ENCODE peak calls at places on chromosome 21, in four cellular contexts. One of them, this sample, is unnamed.

GRCh38 chr21:16533692-16534407 is 804.1 kb downstream of the USP25 start:
- DNase-seq in fibroblast of lung: peak; percentile 41
- DNase-seq in heart left ventricle: no peak
- DNase-seq in lower lobe of right lung: no peak
- DNase-seq in this sample: no peak

GRCh38 chr21:15003463-15004135 is 61.2 kb downstream of the NRIP1 start:
- DNase-seq in fibroblast of lung: no peak
- DNase-seq in heart left ventricle: peak; percentile 27
- DNase-seq in lower lobe of right lung: no peak
- DNase-seq in this sample: no peak

GRCh38 chr21:28421716-28422480 is 570.8 kb downstream of the LTN1 start:
- DNase-seq in fibroblast of lung: peak; percentile 30
- DNase-seq in heart left ventricle: no peak
- DNase-seq in lower lobe of right lung: no peak
- DNase-seq in this sample: peak; percentile 47

GRCh38 chr21:16605588-16605987 is 875.8 kb downstream of the USP25 start:
- DNase-seq in fibroblast of lung: peak; percentile 45
- DNase-seq in heart left ventricle: no peak
- DNase-seq in lower lobe of right lung: no peak
- DNase-seq in this sample: no peak

GRCh38 chr21:29302340-29302991 is 3.7 kb downstream of the BACH1 start:
- DNase-seq in fibroblast of lung: peak; percentile 36
- DNase-seq in heart left ventricle: no peak
- DNase-seq in lower lobe of right lung: no peak
- DNase-seq in this sample: no peak

GRCh38 chr21:28627691-28628090 is 365.0 kb downstream of the LTN1 start:
- DNase-seq in fibroblast of lung: no peak
- DNase-seq in heart left ventricle: no peak
- DNase-seq in lower lobe of right lung: no peak
- DNase-seq in this sample: no peak

GRCh38 chr21:26769613-26770188 is 75.5 kb downstream of the ADAMTS1 start:
- DNase-seq in fibroblast of lung: peak; percentile 11
- DNase-seq in heart left ventricle: no peak
- DNase-seq in lower lobe of right lung: no peak
- DNase-seq in this sample: peak; percentile 49

GRCh38 chr21:17779486-17779885 is 39.7 kb downstream of the C21orf91 start:
- DNase-seq in fibroblast of lung: no peak
- DNase-seq in heart left ventricle: no peak
- DNase-seq in lower lobe of right lung: no peak
- DNase-seq in this sample: no peak

GRCh38 chr21:15015622-15016471 is 49.0 kb downstream of the NRIP1 start:
- DNase-seq in fibroblast of lung: peak; percentile 94
- DNase-seq in heart left ventricle: no peak
- DNase-seq in lower lobe of right lung: no peak
- DNase-seq in this sample: peak; percentile 46

GRCh38 chr21:15066231-15066577 is 1.4 kb upstream of the NRIP1 start:
- DNase-seq in fibroblast of lung: no peak
- DNase-seq in heart left ventricle: no peak
- DNase-seq in lower lobe of right lung: no peak
- DNase-seq in this sample: no peak

GRCh38 chr21:39613029-39613934 is 542 bp downstream of the B3GALT5 start:
- DNase-seq in fibroblast of lung: peak; percentile 35
- DNase-seq in heart left ventricle: no peak
- DNase-seq in lower lobe of right lung: no peak
- DNase-seq in this sample: no peak

GRCh38 chr21:28991861-28992525 is 684 bp downstream of the LTN1 start:
- DNase-seq in fibroblast of lung: no peak
- DNase-seq in heart left ventricle: no peak
- DNase-seq in lower lobe of right lung: no peak
- DNase-seq in this sample: no peak

GRCh38 chr21:39696620-39697019 is 48.4 kb upstream of the IGSF5 start:
- DNase-seq in fibroblast of lung: peak; percentile 13
- DNase-seq in heart left ventricle: no peak
- DNase-seq in lower lobe of right lung: no peak
- DNase-seq in this sample: no peak

GRCh38 chr21:15423676-15424445 is 305.9 kb upstream of the USP25 start:
- DNase-seq in fibroblast of lung: peak; percentile 14
- DNase-seq in heart left ventricle: no peak
- DNase-seq in lower lobe of right lung: no peak
- DNase-seq in this sample: no peak

GRCh38 chr21:14361958-14362357 is 21.0 kb downstream of the HSPA13 start:
- DNase-seq in fibroblast of lung: peak; percentile 19
- DNase-seq in heart left ventricle: no peak
- DNase-seq in lower lobe of right lung: no peak
- DNase-seq in this sample: peak; percentile 60

GRCh38 chr21:15138475-15138874 is 73.7 kb upstream of the NRIP1 start:
- DNase-seq in fibroblast of lung: no peak
- DNase-seq in heart left ventricle: no peak
- DNase-seq in lower lobe of right lung: no peak
- DNase-seq in this sample: no peak

GRCh38 chr21:40685121-40685630 is 161.8 kb downstream of the DSCAM start:
- DNase-seq in fibroblast of lung: no peak
- DNase-seq in heart left ventricle: peak; percentile 40
- DNase-seq in lower lobe of right lung: no peak
- DNase-seq in this sample: no peak

GRCh38 chr21:23281917-23282316 is 2283.7 kb downstream of the NCAM2 start:
- DNase-seq in fibroblast of lung: no peak
- DNase-seq in heart left ventricle: no peak
- DNase-seq in lower lobe of right lung: no peak
- DNase-seq in this sample: no peak

GRCh38 chr21:22351076-22351475 is 1352.9 kb downstream of the NCAM2 start:
- DNase-seq in fibroblast of lung: no peak
- DNase-seq in heart left ventricle: no peak
- DNase-seq in lower lobe of right lung: no peak
- DNase-seq in this sample: no peak

DNA sequence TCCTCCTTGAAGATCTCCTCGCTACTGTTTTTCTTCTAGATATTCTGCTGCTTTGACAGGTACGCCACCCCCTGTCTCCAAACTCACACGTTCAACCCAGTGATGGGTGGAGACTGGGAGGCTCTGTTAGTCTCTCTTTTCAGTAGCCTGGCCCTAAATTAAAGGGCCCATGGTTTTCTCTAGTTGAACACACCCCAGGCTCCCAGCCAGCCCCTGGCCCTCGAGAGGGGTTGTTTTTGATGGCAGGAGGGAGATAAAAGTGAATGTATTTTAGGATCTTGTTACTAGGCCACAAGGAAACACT is 21.6 kb upstream of the CLDN14 start:
- DNase-seq in fibroblast of lung: no peak
- DNase-seq in heart left ventricle: no peak
- DNase-seq in lower lobe of right lung: no peak
- DNase-seq in this sample: no peak
- TF ChIP-seq CTCF in fibroblast of lung: no peak
- TF ChIP-seq CTCF in heart left ventricle: no peak
- TF ChIP-seq CTCF in lower lobe of right lung: no peak
- TF ChIP-seq CTCF in this sample: no peak

GRCh38 chr21:31526040-31526439 is 133.5 kb upstream of the SOD1 start:
- DNase-seq in fibroblast of lung: no peak
- DNase-seq in heart left ventricle: no peak
- DNase-seq in lower lobe of right lung: no peak
- DNase-seq in this sample: peak; percentile 44

GRCh38 chr21:31530918-31531705 is 128.4 kb upstream of the SOD1 start:
- DNase-seq in fibroblast of lung: no peak
- DNase-seq in heart left ventricle: no peak
- DNase-seq in lower lobe of right lung: no peak
- DNase-seq in this sample: no peak

GRCh38 chr21:31529406-31529805 is 130.1 kb upstream of the SOD1 start:
- DNase-seq in fibroblast of lung: no peak
- DNase-seq in heart left ventricle: no peak
- DNase-seq in lower lobe of right lung: no peak
- DNase-seq in this sample: no peak

GRCh38 chr21:31531967-31532366 is 127.5 kb upstream of the SOD1 start:
- DNase-seq in fibroblast of lung: no peak
- DNase-seq in heart left ventricle: no peak
- DNase-seq in lower lobe of right lung: no peak
- DNase-seq in this sample: no peak

GRCh38 chr21:31530364-31530763 is 129.1 kb upstream of the SOD1 start:
- DNase-seq in fibroblast of lung: no peak
- DNase-seq in heart left ventricle: no peak
- DNase-seq in lower lobe of right lung: no peak
- DNase-seq in this sample: no peak
- TF ChIP-seq CTCF in fibroblast of lung: no peak
- TF ChIP-seq CTCF in heart left ventricle: no peak
- TF ChIP-seq CTCF in lower lobe of right lung: no peak
- TF ChIP-seq CTCF in this sample: peak; percentile 15

DNA sequence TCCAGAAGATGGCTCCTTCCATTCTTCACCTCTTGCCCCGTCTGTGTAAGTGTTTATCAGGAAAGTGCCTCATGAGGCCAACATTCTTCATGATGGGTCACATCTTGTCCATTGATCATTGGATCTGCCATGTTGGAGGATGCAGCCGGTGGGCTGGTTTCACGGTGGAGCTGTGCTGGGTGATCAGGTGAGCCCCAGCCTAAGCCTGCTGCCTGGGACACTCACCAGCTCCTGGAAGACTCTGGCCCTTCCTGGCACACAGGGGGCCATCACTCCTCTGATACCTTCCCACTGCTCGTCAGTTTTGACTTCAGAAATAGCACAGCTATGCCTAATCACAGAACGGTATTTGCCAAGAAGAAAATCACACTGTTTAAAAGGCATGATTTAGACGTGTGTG is 38.3 kb downstream of the UBASH3A start:
- DNase-seq in fibroblast of lung: no peak
- DNase-seq in heart left ventricle: no peak
- DNase-seq in lower lobe of right lung: no peak
- DNase-seq in this sample: no peak
- TF ChIP-seq CTCF in fibroblast of lung: no peak
- TF ChIP-seq CTCF in heart left ventricle: no peak
- TF ChIP-seq CTCF in lower lobe of right lung: no peak
- TF ChIP-seq CTCF in this sample: no peak

GRCh38 chr21:43778469-43779335 is 2.6 kb upstream of the CSTB start:
- DNase-seq in fibroblast of lung: no peak
- DNase-seq in heart left ventricle: no peak
- DNase-seq in lower lobe of right lung: no peak
- DNase-seq in this sample: no peak
- TF ChIP-seq CTCF in fibroblast of lung: no peak
- TF ChIP-seq CTCF in heart left ventricle: no peak
- TF ChIP-seq CTCF in lower lobe of right lung: no peak
- TF ChIP-seq CTCF in this sample: no peak

GRCh38 chr21:34582506-34583150 is 32.3 kb downstream of the RCAN1 start:
- DNase-seq in fibroblast of lung: peak; percentile 45
- DNase-seq in heart left ventricle: peak; percentile 52
- DNase-seq in lower lobe of right lung: no peak
- DNase-seq in this sample: peak; percentile 47
- TF ChIP-seq CTCF in fibroblast of lung: peak; percentile 49
- TF ChIP-seq CTCF in heart left ventricle: peak; percentile 32
- TF ChIP-seq CTCF in lower lobe of right lung: peak; percentile 39
- TF ChIP-seq CTCF in this sample: peak; percentile 74

GRCh38 chr21:38166214-38166547 is 90.6 kb upstream of the KCNJ15 start:
- DNase-seq in fibroblast of lung: no peak
- DNase-seq in heart left ventricle: no peak
- DNase-seq in lower lobe of right lung: no peak
- DNase-seq in this sample: no peak

GRCh38 chr21:38170705-38171682 is 85.8 kb upstream of the KCNJ15 start:
- DNase-seq in fibroblast of lung: peak; percentile 45
- DNase-seq in heart left ventricle: no peak
- DNase-seq in lower lobe of right lung: no peak
- DNase-seq in this sample: no peak

GRCh38 chr21:38171723-38172344 is 85.0 kb upstream of the KCNJ15 start:
- DNase-seq in fibroblast of lung: peak; percentile 75
- DNase-seq in heart left ventricle: no peak
- DNase-seq in lower lobe of right lung: no peak
- DNase-seq in this sample: peak; percentile 45

GRCh38 chr21:38167345-38167744 is 89.4 kb upstream of the KCNJ15 start:
- DNase-seq in fibroblast of lung: no peak
- DNase-seq in heart left ventricle: no peak
- DNase-seq in lower lobe of right lung: no peak
- DNase-seq in this sample: no peak

DNA sequence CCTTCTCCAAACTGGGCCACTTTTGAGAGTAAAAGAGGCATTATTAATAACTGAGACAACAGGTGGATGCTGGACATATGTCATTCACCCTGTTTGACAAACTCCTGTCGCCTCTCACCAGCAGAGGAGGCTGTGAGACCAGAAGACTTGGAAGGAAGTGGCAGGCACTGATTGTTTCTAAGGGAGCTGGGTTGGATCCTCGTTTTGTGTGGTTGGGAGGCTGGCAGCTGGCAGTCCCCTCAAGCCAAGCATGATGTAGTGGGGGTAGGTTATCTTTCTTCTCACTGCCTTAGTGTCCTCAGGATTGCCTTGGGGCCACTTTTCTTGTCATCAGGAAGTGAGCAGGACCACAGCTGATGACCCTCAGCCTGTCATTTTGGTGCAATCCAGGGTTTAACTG is 86.5 kb upstream of the KCNJ15 start:
- DNase-seq in fibroblast of lung: peak; percentile 24
- DNase-seq in heart left ventricle: peak; percentile 33
- DNase-seq in lower lobe of right lung: peak; percentile 56
- DNase-seq in this sample: peak; percentile 17
- TF ChIP-seq CTCF in fibroblast of lung: peak; percentile 24
- TF ChIP-seq CTCF in heart left ventricle: peak; percentile 24
- TF ChIP-seq CTCF in lower lobe of right lung: peak; percentile 58
- TF ChIP-seq CTCF in this sample: peak; percentile 77

DNA sequence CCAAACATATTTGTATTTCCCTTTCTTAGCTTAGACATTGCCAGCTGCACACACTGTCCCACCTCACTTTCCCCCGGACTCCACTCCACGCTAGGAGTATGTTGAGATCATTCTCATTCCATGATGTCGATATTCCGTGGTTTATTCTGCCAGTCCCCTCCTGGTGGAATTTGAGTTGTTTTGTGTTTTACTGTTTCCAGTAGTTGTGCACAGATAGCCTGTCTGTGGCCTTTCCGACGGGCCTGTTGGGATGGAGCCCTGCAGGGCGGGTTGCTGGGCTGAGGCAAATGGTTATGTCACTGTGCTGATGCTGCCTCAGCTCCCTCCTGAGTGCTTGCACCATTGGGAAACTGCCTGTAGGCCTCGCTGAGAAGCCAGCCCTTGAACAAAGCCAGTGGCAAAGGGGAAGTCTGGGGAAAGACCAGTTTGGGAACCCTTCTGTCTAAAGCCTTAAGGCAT is 12.8 kb downstream of the TRAPPC10 start:
- DNase-seq in fibroblast of lung: peak; percentile 79
- DNase-seq in heart left ventricle: peak; percentile 71
- DNase-seq in lower lobe of right lung: peak; percentile 68
- DNase-seq in this sample: peak; percentile 72
- TF ChIP-seq CTCF in fibroblast of lung: no peak
- TF ChIP-seq CTCF in heart left ventricle: no peak
- TF ChIP-seq CTCF in lower lobe of right lung: peak; percentile 13
- TF ChIP-seq CTCF in this sample: peak; percentile 17

GRCh38 chr21:45347048-45347711 is 57.8 kb upstream of the COL18A1 start:
- DNase-seq in fibroblast of lung: no peak
- DNase-seq in heart left ventricle: no peak
- DNase-seq in lower lobe of right lung: no peak
- DNase-seq in this sample: no peak
- TF ChIP-seq CTCF in fibroblast of lung: no peak
- TF ChIP-seq CTCF in heart left ventricle: no peak
- TF ChIP-seq CTCF in lower lobe of right lung: no peak
- TF ChIP-seq CTCF in this sample: no peak

GRCh38 chr21:21268885-21269284 is 270.7 kb downstream of the NCAM2 start:
- DNase-seq in fibroblast of lung: no peak
- DNase-seq in heart left ventricle: no peak
- DNase-seq in lower lobe of right lung: no peak
- DNase-seq in this sample: no peak
- TF ChIP-seq CTCF in fibroblast of lung: no peak
- TF ChIP-seq CTCF in heart left ventricle: no peak
- TF ChIP-seq CTCF in lower lobe of right lung: no peak
- TF ChIP-seq CTCF in this sample: no peak